ENCODE peak calls at places on chromosomes 5 and 9, in eight cellular contexts. K, G, F, M, S, L, P and Q are unnamed samples. For H3K4me1, the result is how much of the 10 kb centered on the place peaks cover.

GRCh38 chr5:15821506-15821905 is 321.5 kb downstream of the FBXL7 start:
- DNase-seq in S (no peak), P (no peak), L (no peak), M (no peak), G (no peak), K (no peak), F (no peak), Q (no peak)

GRCh38 chr5:132064140-132064539 is 3.7 kb downstream of the IL3 start:
- DNase-seq in P (no peak), S (no peak), G (peak), F (no peak), M (peak), L (no peak), K (no peak), Q (no peak)

GRCh38 chr9:135608294-135608998 is 30.9 kb downstream of the GLT6D1 start:
- DNase-seq in G (no peak), K (no peak), F (no peak), P (no peak), S (no peak), L (no peak), M (no peak), Q (peak)

GRCh38 chr5:103258957-103259704 is 568 bp downstream of the MACIR start:
- DNase-seq in M (peak), P (peak), F (peak), L (peak), S (peak), K (peak), G (peak), Q (peak)

GRCh38 chr9:128191406-128192046 is at the start of gene CIZ1:
- DNase-seq in L (peak), S (peak), K (peak), F (peak), P (peak), M (peak), G (peak), Q (peak)

GRCh38 chr9:127061411-127061810 is 61.0 kb downstream of the ANGPTL2 start:
- DNase-seq in G (no peak), L (no peak), F (no peak), P (no peak), S (no peak), M (no peak), K (no peak), Q (no peak)

GRCh38 chr5:1298723-1299510 is 4.0 kb upstream of the TERT start:
- DNase-seq in M (peak), F (no peak), P (no peak), K (no peak), L (no peak), S (no peak), G (peak), Q (no peak)

GRCh38 chr9:104025945-104026344 is 68.2 kb upstream of the SMC2 start:
- DNase-seq in S (no peak), K (no peak), M (no peak), F (no peak), L (no peak), P (no peak), G (no peak), Q (no peak)

GRCh38 chr5:52844885-52845284 is 57.2 kb downstream of the ITGA1 start:
- DNase-seq in F (no peak), P (no peak), L (no peak), K (no peak), M (no peak), G (no peak), S (no peak), Q (no peak)

GRCh38 chr5:171647043-171647899 is 138.3 kb upstream of the SMIM23 start:
- DNase-seq in M (no peak), S (no peak), P (no peak), F (peak), K (peak), L (peak), G (no peak), Q (no peak)

GRCh38 chr5:146048994-146049703 is 56.2 kb downstream of the PLAC8L1 start:
- DNase-seq in L (peak), K (peak), P (peak), S (peak), M (no peak), F (peak), G (no peak), Q (peak)

GRCh38 chr9:5818424-5819142 is 14.3 kb downstream of the ERMP1 start:
- DNase-seq in K (no peak), M (no peak), P (no peak), S (no peak), G (no peak), F (no peak), L (no peak), Q (no peak)

GRCh38 chr5:53110156-53110555 is 599 bp upstream of the MOCS2 start:
- DNase-seq in S (no peak), K (peak), G (no peak), M (no peak), P (no peak), F (no peak), L (no peak), Q (no peak)

GRCh38 chr5:64707191-64707590 is 16.9 kb downstream of the SHISAL2B start:
- DNase-seq in P (no peak), L (no peak), K (no peak), G (no peak), F (no peak), M (no peak), S (no peak), Q (no peak)

GRCh38 chr5:134053840-134054338 is 49.1 kb upstream of the VDAC1 start:
- DNase-seq in S (no peak), M (no peak), K (no peak), L (no peak), F (no peak), G (no peak), P (no peak), Q (no peak)

GRCh38 chr9:93667627-93668026 is 91.2 kb downstream of the PHF2 start:
- DNase-seq in L (no peak), G (no peak), S (no peak), K (no peak), M (no peak), P (no peak), F (no peak), Q (no peak)

GRCh38 chr9:27870404-27870803 is 297.1 kb upstream of the C9orf72 start:
- DNase-seq in L (peak), P (no peak), M (no peak), K (no peak), F (no peak), S (no peak), G (no peak), Q (no peak)

GRCh38 chr9:124077915-124078572 is 66.5 kb downstream of the LHX2 start:
- DNase-seq in G (no peak), F (no peak), S (no peak), K (no peak), M (no peak), P (no peak), L (peak), Q (no peak)

GRCh38 chr9:116812231-116813028 is 125.3 kb downstream of the TRIM32 start:
- DNase-seq in S (no peak), F (no peak), K (no peak), L (no peak), G (no peak), M (no peak), P (no peak), Q (no peak)

GRCh38 chr9:108673386-108673785 is 182.4 kb downstream of the ACTL7B start:
- DNase-seq in G (no peak), S (no peak), F (no peak), L (no peak), M (no peak), K (no peak), P (no peak), Q (no peak)

GRCh38 chr5:168428552-168428951 is 57.7 kb upstream of the RARS1 start:
- DNase-seq in K (no peak), G (no peak), L (no peak), M (no peak), S (no peak), P (no peak), F (no peak), Q (no peak)

GRCh38 chr5:173282916-173283315 is 45.3 kb downstream of the STC2 start:
- DNase-seq in F (no peak), G (no peak), K (no peak), P (no peak), L (no peak), S (no peak), M (no peak), Q (no peak)

GRCh38 chr5:180162304-180162661 is 46.7 kb downstream of the RASGEF1C start:
- DNase-seq in S (no peak), L (no peak), G (no peak), K (no peak), M (no peak), P (no peak), F (no peak), Q (no peak)

GRCh38 chr5:56649569-56649968 is 165.8 kb upstream of the MAP3K1 start:
- DNase-seq in G (no peak), P (no peak), K (no peak), S (no peak), M (no peak), F (no peak), L (no peak), Q (no peak)

GRCh38 chr9:134766587-134766986 is 114.0 kb upstream of the FCN2 start:
- DNase-seq in M (no peak), P (no peak), F (no peak), K (no peak), L (no peak), S (no peak), G (no peak), Q (no peak)

GRCh38 chr9:30964332-30964731 is 1420.1 kb upstream of the ACO1 start:
- DNase-seq in K (no peak), S (no peak), P (no peak), G (no peak), M (no peak), F (no peak), L (no peak), Q (no peak)

GRCh38 chr5:151155777-151156731 is 1.5 kb downstream of the ANXA6 start:
- DNase-seq in F (no peak), G (no peak), P (no peak), S (no peak), L (peak), K (no peak), M (peak), Q (no peak)

GRCh38 chr5:137220523-137220927 is 278.6 kb downstream of the SPOCK1 start:
- DNase-seq in K (peak), F (peak), P (no peak), S (no peak), L (peak), G (no peak), M (no peak), Q (no peak)

GRCh38 chr9:33813712-33814641 is 3.0 kb upstream of the UBE2R2 start:
- DNase-seq in P (no peak), M (no peak), F (peak), L (peak), G (no peak), K (peak), S (no peak), Q (no peak)

GRCh38 chr9:22158275-22158674 is 149.2 kb upstream of the CDKN2B start:
- DNase-seq in P (no peak), L (no peak), M (no peak), F (peak), K (no peak), G (no peak), S (no peak), Q (no peak)

GRCh38 chr5:54049963-54050362 is 260.4 kb downstream of the ARL15 start:
- DNase-seq in S (no peak), M (no peak), K (no peak), G (no peak), P (no peak), F (peak), L (no peak), Q (no peak)

GRCh38 chr9:106696804-106697203 is 166.2 kb upstream of the ZNF462 start:
- DNase-seq in F (no peak), S (no peak), L (no peak), G (no peak), P (no peak), M (no peak), K (no peak), Q (no peak)

GRCh38 chr5:4563400-4563799 is 576.7 kb upstream of the ADAMTS16 start:
- DNase-seq in K (no peak), G (no peak), P (peak), M (no peak), F (peak), S (no peak), L (no peak), Q (no peak)

GRCh38 chr5:16007750-16008415 is 171.7 kb downstream of the MARCHF11 start:
- DNase-seq in M (no peak), K (no peak), P (no peak), G (no peak), L (no peak), S (no peak), F (no peak), Q (no peak)

GRCh38 chr5:10896016-10896415 is 135.0 kb upstream of the DAP start:
- DNase-seq in M (no peak), L (peak), F (no peak), P (no peak), K (no peak), S (no peak), G (no peak), Q (no peak)

GRCh38 chr5:144198386-144198785 is 27.7 kb downstream of the KCTD16 start:
- DNase-seq in P (no peak), L (no peak), F (peak), G (no peak), S (no peak), K (no peak), M (no peak), Q (no peak)

GRCh38 chr9:98991981-98992884 is 48.5 kb downstream of the COL15A1 start:
- DNase-seq in P (no peak), L (no peak), G (no peak), K (no peak), S (no peak), F (no peak), M (no peak), Q (no peak)
- H3K4me1 ChIP-seq in P (under half), L (under half), G (under half), K (under half), S (half or more), F (under half), M (under half), Q (under half)

GRCh38 chr5:175001311-175001710 is 276.9 kb downstream of the MSX2 start:
- DNase-seq in P (no peak), S (no peak), M (no peak), K (no peak), G (no peak), L (no peak), F (no peak), Q (no peak)
- H3K4me3 ChIP-seq in P (no peak), S (no peak), M (no peak), K (no peak), G (no peak), L (no peak), F (no peak), Q (no peak)

GRCh38 chr5:135183464-135183863 is 149.4 kb upstream of the PITX1 start:
- DNase-seq in G (no peak), P (no peak), F (no peak), M (no peak), K (no peak), S (no peak), L (no peak), Q (no peak)
- TF ChIP-seq EP300 in G (no peak), P (no peak), F (no peak), M (no peak), K (no peak), S (no peak), L (no peak), Q (no peak)

GRCh38 chr5:178305801-178306200 is 73.2 kb upstream of the PHYKPL start:
- DNase-seq in F (no peak), L (no peak), P (no peak), K (no peak), S (no peak), M (no peak), G (peak), Q (no peak)
- H3K4me1 ChIP-seq in F (under half), L (under half), P (under half), K (under half), S (under half), M (under half), G (under half), Q (under half)

GRCh38 chr5:95798545-95798944 is 24.0 kb downstream of the GLRX start:
- DNase-seq in S (no peak), P (no peak), G (no peak), F (no peak), L (no peak), K (no peak), M (no peak), Q (no peak)

GRCh38 chr5:95791751-95792150 is 30.8 kb downstream of the GLRX start:
- DNase-seq in G (no peak), S (no peak), F (no peak), M (no peak), K (no peak), L (no peak), P (no peak), Q (no peak)

GRCh38 chr5:95797301-95797700 is 25.2 kb downstream of the GLRX start:
- DNase-seq in S (no peak), L (no peak), G (no peak), P (no peak), F (no peak), K (no peak), M (no peak), Q (no peak)

GRCh38 chr5:95798048-95798447 is 24.5 kb downstream of the GLRX start:
- DNase-seq in S (no peak), P (no peak), F (no peak), K (no peak), L (peak), M (no peak), G (no peak), Q (no peak)

DNA sequence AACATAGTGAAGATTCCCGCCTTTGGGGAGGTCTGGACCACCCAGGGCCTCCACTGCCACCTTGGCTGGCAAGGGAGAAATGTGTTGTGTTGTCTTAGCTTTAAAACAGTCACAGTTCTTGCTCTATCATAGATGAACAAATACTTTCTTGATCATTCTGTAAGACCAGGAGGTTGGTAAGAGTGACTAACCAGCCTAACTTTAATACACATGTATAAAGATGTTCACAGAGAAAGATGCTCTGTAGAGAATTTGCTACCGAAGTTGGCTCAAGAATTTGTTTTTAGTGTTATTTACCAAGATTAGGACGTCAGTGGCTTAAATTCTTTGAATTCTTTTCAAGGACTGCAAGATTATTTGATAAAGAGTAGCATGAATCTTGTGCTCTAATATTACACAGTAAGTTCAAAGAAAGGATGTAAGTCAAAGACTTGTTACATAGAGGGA is 28.4 kb downstream of the GLRX start:
- DNase-seq in M (no peak), S (no peak), K (no peak), F (peak), G (no peak), L (no peak), P (no peak), Q (no peak)
- H3K4me3 ChIP-seq in M (no peak), S (no peak), K (no peak), F (no peak), G (no peak), L (no peak), P (no peak), Q (no peak)